ENCODE peak calls at places on chromosomes 13 and 19, in ten cellular contexts. Q, X, K, T, C, A, P, Z, I and G are unnamed samples.

GRCh38 chr13:99218545-99218944 is 17.9 kb downstream of the UBAC2 start:
- DNase-seq in I (no peak), Q (no peak), C (no peak), T (no peak), K (no peak), P (no peak), A (no peak), X (peak; percentile 88), Z (no peak), G (no peak)

GRCh38 chr19:19105365-19106060 is 32.8 kb downstream of the TMEM161A start:
- DNase-seq in Z (peak; percentile 72), Q (peak; percentile 84), K (no peak), P (peak; percentile 92), X (peak; percentile 50), I (peak; percentile 33), A (peak; percentile 89), C (no peak), T (peak; percentile 57), G (peak; percentile 88)

GRCh38 chr13:79749985-79750551 is 269.1 kb downstream of the NDFIP2 start:
- DNase-seq in X (peak; percentile 45), I (peak; percentile 94), Z (peak; percentile 99), T (peak; percentile 86), P (peak; percentile 41), C (peak; percentile 78), A (peak; percentile 30), K (no peak), Q (peak; percentile 76), G (no peak)

GRCh38 chr13:73981595-73981994 is 152.6 kb downstream of the KLF12 start:
- DNase-seq in T (no peak), A (no peak), Q (no peak), C (no peak), I (peak; percentile 34), P (no peak), Z (no peak), K (no peak), X (no peak), G (no peak)

GRCh38 chr13:112963641-112964040 is 5.4 kb upstream of the MCF2L start:
- DNase-seq in Q (no peak), Z (no peak), I (no peak), X (no peak), A (no peak), P (no peak), K (no peak), C (peak; percentile 51), T (no peak), G (no peak)

GRCh38 chr13:54185785-54186184 is 1157.2 kb downstream of the OLFM4 start:
- DNase-seq in I (no peak), T (no peak), P (peak; percentile 59), K (no peak), C (no peak), Q (no peak), Z (no peak), A (peak; percentile 51), X (peak; percentile 32), G (no peak)

GRCh38 chr13:25249001-25249543 is 38.2 kb downstream of the MTMR6 start:
- DNase-seq in K (no peak), I (peak; percentile 85), Q (no peak), Z (peak; percentile 45), P (no peak), C (no peak), X (no peak), A (peak; percentile 23), T (peak; percentile 9), G (no peak)

GRCh38 chr19:18417250-18418033 is 1.8 kb upstream of the SSBP4 start:
- DNase-seq in X (peak; percentile 68), T (no peak), A (peak; percentile 85), C (peak; percentile 89), Q (peak; percentile 81), Z (peak; percentile 91), I (peak; percentile 82), P (peak; percentile 85), K (peak; percentile 57), G (no peak)

GRCh38 chr19:56639217-56639616 is 3.7 kb upstream of the SMIM17 start:
- DNase-seq in P (no peak), A (no peak), X (no peak), I (peak; percentile 24), T (no peak), Z (peak; percentile 13), C (no peak), K (no peak), Q (no peak), G (no peak)

GRCh38 chr19:35247526-35248309 is 1.1 kb upstream of the LSR start:
- DNase-seq in Q (no peak), P (peak; percentile 97), A (peak; percentile 96), I (no peak), X (peak; percentile 94), T (no peak), K (peak; percentile 71), C (peak; percentile 66), Z (no peak), G (peak; percentile 92)

GRCh38 chr13:21478881-21479808 is 20.0 kb upstream of the ZDHHC20 start:
- DNase-seq in X (peak; percentile 35), I (peak; percentile 77), T (peak; percentile 59), P (no peak), Z (peak; percentile 81), K (peak; percentile 21), A (no peak), Q (peak; percentile 50), C (no peak), G (no peak)

GRCh38 chr13:32210081-32210480 is 105.1 kb downstream of the ZAR1L start:
- DNase-seq in I (no peak), T (no peak), X (no peak), Z (peak; percentile 40), K (no peak), C (no peak), A (no peak), P (no peak), Q (no peak), G (no peak)

GRCh38 chr19:17170538-17171297 is 44.4 kb upstream of the USE1 start:
- DNase-seq in Q (no peak), A (no peak), C (no peak), P (no peak), I (peak; percentile 37), X (no peak), Z (peak; percentile 11), T (no peak), K (peak; percentile 22), G (no peak)

GRCh38 chr19:50171752-50172151 is 8.7 kb upstream of the IZUMO2 start:
- DNase-seq in K (no peak), Z (no peak), I (no peak), X (no peak), T (no peak), A (no peak), P (no peak), C (no peak), Q (no peak), G (no peak)

GRCh38 chr13:89401209-89401810 is 1730.1 kb downstream of the SLITRK5 start:
- DNase-seq in K (no peak), T (no peak), I (peak; percentile 78), C (no peak), Z (no peak), A (no peak), Q (no peak), P (no peak), X (no peak), G (no peak)

GRCh38 chr13:21672811-21673591 is 2.1 kb downstream of the FGF9 start:
- DNase-seq in A (no peak), Z (peak; percentile 21), Q (no peak), I (peak; percentile 20), K (no peak), X (peak; percentile 7), T (no peak), P (no peak), C (no peak), G (no peak)

GRCh38 chr19:36115453-36116343 is at the start of gene TBCB:
- DNase-seq in K (peak; percentile 91), T (peak; percentile 74), I (peak; percentile 61), P (no peak), X (no peak), C (no peak), A (peak; percentile 78), Q (peak; percentile 84), Z (no peak), G (no peak)

GRCh38 chr13:113112893-113113845 is 7.6 kb downstream of the F7 start:
- DNase-seq in Z (no peak), I (no peak), P (no peak), Q (peak; percentile 1), A (no peak), X (no peak), C (peak; percentile 35), T (no peak), K (no peak), G (peak; percentile 38)

GRCh38 chr13:19382111-19382510 is 179.2 kb downstream of the TPTE2 start:
- DNase-seq in P (no peak), Z (no peak), T (no peak), A (no peak), X (no peak), C (no peak), Q (no peak), I (no peak), K (no peak), G (no peak)

GRCh38 chr13:27211771-27212364 is 39.5 kb upstream of the RPL21 start:
- DNase-seq in X (no peak), T (no peak), A (no peak), Q (no peak), K (no peak), C (no peak), I (peak; percentile 88), Z (peak; percentile 81), P (no peak), G (no peak)

GRCh38 chr13:98986226-98986846 is 8.5 kb upstream of the DOCK9 start:
- DNase-seq in C (no peak), T (no peak), A (no peak), Z (no peak), X (peak; percentile 23), K (no peak), P (no peak), Q (no peak), I (no peak), G (no peak)

GRCh38 chr19:15538774-15539173 is 30.4 kb downstream of the CYP4F22 start:
- DNase-seq in X (no peak), C (no peak), K (no peak), P (no peak), T (no peak), Q (no peak), Z (peak; percentile 5), I (no peak), A (no peak), G (no peak)

GRCh38 chr13:25179011-25179410 is 6.9 kb upstream of the AMER2 start:
- DNase-seq in C (no peak), K (no peak), X (no peak), A (no peak), Z (no peak), P (no peak), Q (no peak), T (no peak), I (no peak), G (no peak)

GRCh38 chr13:45238945-45239795 is 38.3 kb upstream of the KCTD4 start:
- DNase-seq in X (no peak), I (peak; percentile 87), Q (no peak), T (no peak), C (no peak), A (no peak), K (no peak), P (no peak), Z (peak; percentile 67), G (no peak)

GRCh38 chr13:48400820-48401219 is 12.1 kb downstream of the LPAR6 start:
- DNase-seq in Z (peak; percentile 92), I (peak; percentile 80), T (no peak), X (no peak), C (no peak), A (no peak), K (no peak), Q (no peak), P (no peak), G (no peak)

GRCh38 chr13:98890186-98890585 is 87.7 kb downstream of the DOCK9 start:
- DNase-seq in Q (peak; percentile 53), K (peak; percentile 48), C (no peak), Z (peak; percentile 49), T (peak; percentile 53), X (no peak), I (peak; percentile 93), P (no peak), A (no peak), G (no peak)

GRCh38 chr13:86945596-86945995 is 725.6 kb upstream of the SLITRK5 start:
- DNase-seq in X (no peak), Z (no peak), T (no peak), C (no peak), A (no peak), I (no peak), P (no peak), K (no peak), Q (no peak), G (no peak)

GRCh38 chr19:19742773-19743172 is 9.9 kb upstream of the ZNF14 start:
- DNase-seq in C (no peak), Z (no peak), A (no peak), T (no peak), K (no peak), I (no peak), X (no peak), P (no peak), Q (no peak), G (no peak)